ENCODE peak calls at places on chromosomes 2 and 18, in ten cellular contexts. I, N, U, X, G, R, L, O, M and B are unnamed samples.

GRCh38 chr2:151162185-151162584 is 99.5 kb downstream of the RBM43 start:
- DNase-seq in I (no peak), N (no peak), U (peak), X (no peak), G (no peak), R (peak), L (no peak), O (no peak), M (no peak), B (no peak)

GRCh38 chr2:38629684-38630083 is 27.0 kb upstream of the HNRNPLL start:
- DNase-seq in I (no peak), N (no peak), U (no peak), X (no peak), G (no peak), R (no peak), L (no peak), O (no peak), M (no peak), B (no peak)

GRCh38 chr2:84989422-84989821 is 18.5 kb downstream of the KCMF1 start:
- DNase-seq in I (no peak), N (no peak), U (no peak), X (no peak), G (no peak), R (no peak), L (no peak), O (no peak), M (no peak), B (no peak)

GRCh38 chr18:13539050-13539449 is 187.3 kb downstream of the FAM210A start:
- DNase-seq in I (no peak), N (no peak), U (no peak), X (peak), G (no peak), R (no peak), L (no peak), O (no peak), M (peak), B (no peak)

GRCh38 chr2:235849489-235849888 is 318.7 kb downstream of the GBX2 start:
- DNase-seq in I (no peak), N (no peak), U (no peak), X (no peak), G (no peak), R (no peak), L (no peak), O (no peak), M (no peak), B (no peak)

GRCh38 chr2:239038773-239039478 is 191.0 kb downstream of the TWIST2 start:
- DNase-seq in I (no peak), N (no peak), U (no peak), X (no peak), G (no peak), R (no peak), L (no peak), O (no peak), M (no peak), B (no peak)

GRCh38 chr18:45320724-45321123 is 294.6 kb upstream of the SLC14A2 start:
- DNase-seq in I (no peak), N (no peak), U (no peak), X (no peak), G (no peak), R (no peak), L (no peak), O (no peak), M (no peak), B (peak)

GRCh38 chr2:224882291-224883171 is 159.7 kb downstream of the DOCK10 start:
- DNase-seq in I (no peak), N (peak), U (peak), X (no peak), G (no peak), R (peak), L (no peak), O (no peak), M (no peak), B (no peak)

GRCh38 chr2:42063383-42064171 is 15.8 kb downstream of the PKDCC start:
- DNase-seq in I (no peak), N (no peak), U (no peak), X (no peak), G (no peak), R (no peak), L (no peak), O (no peak), M (no peak), B (no peak)